ENCODE peak calls at places on chromosomes 5 and 9, in seven cellular contexts. M is psoas muscle, D is tibial nerve, T is aorta, N is IMR-90, A is cardiac muscle cell, K is fibroblast of lung. B is an unnamed sample. For H3K27me3, the result is how much of the 10 kb centered on the place peaks cover.

GRCh38 chr5:55104966-55105701 is 2.7 kb downstream of the GZMA start:
- DNase-seq in N (no peak), M (no peak), D (no peak), K (no peak), A (no peak), T (no peak), B (no peak)

GRCh38 chr9:111926421-111926875 is 29.8 kb downstream of the UGCG start:
- DNase-seq in N (peak), M (peak), A (peak), K (peak), D (no peak), T (peak), B (peak)

GRCh38 chr5:132684496-132684895 is 10.7 kb downstream of the IL4 start:
- DNase-seq in A (no peak), T (no peak), D (no peak), N (no peak), M (no peak), K (no peak), B (no peak)

GRCh38 chr9:68530618-68531017 is 10.1 kb downstream of the TMEM252 start:
- DNase-seq in M (peak), A (peak), T (peak), K (no peak), N (peak), D (no peak), B (peak)

GRCh38 chr9:6184749-6185645 is 30.6 kb upstream of the IL33 start:
- DNase-seq in K (peak), T (peak), N (peak), D (peak), A (peak), M (no peak), B (peak)

GRCh38 chr5:162429161-162429560 is 361.6 kb downstream of the GABRG2 start:
- DNase-seq in M (no peak), D (no peak), N (no peak), K (no peak), A (no peak), T (no peak), B (no peak)

GRCh38 chr9:88968799-88969198 is 22.5 kb upstream of the S1PR3 start:
- DNase-seq in N (no peak), D (no peak), A (no peak), K (no peak), M (no peak), T (no peak), B (no peak)

GRCh38 chr9:18330736-18331335 is 143.1 kb upstream of the ADAMTSL1 start:
- DNase-seq in K (no peak), D (no peak), M (no peak), A (peak), N (no peak), T (no peak), B (no peak)

GRCh38 chr5:169631360-169631759 is 5.7 kb upstream of the DOCK2 start:
- DNase-seq in T (no peak), A (peak), K (peak), N (peak), D (no peak), M (no peak), B (no peak)

GRCh38 chr9:133351908-133352634 is 4.1 kb downstream of the RPL7A start:
- DNase-seq in D (no peak), T (peak), N (peak), K (peak), M (no peak), A (peak), B (no peak)

GRCh38 chr5:150644496-150644895 is 4.0 kb downstream of the SYNPO start:
- DNase-seq in K (no peak), M (no peak), N (no peak), A (no peak), D (no peak), T (peak), B (no peak)

GRCh38 chr9:81787747-81788632 is 98.6 kb upstream of the TLE1 start:
- DNase-seq in A (peak), M (peak), K (peak), D (no peak), T (peak), N (peak), B (no peak)

GRCh38 chr9:81791076-81791475 is 101.7 kb upstream of the TLE1 start:
- DNase-seq in N (no peak), K (no peak), M (no peak), T (no peak), D (no peak), A (no peak), B (no peak)

GRCh38 chr9:81789751-81790150 is 100.4 kb upstream of the TLE1 start:
- DNase-seq in M (no peak), K (peak), N (peak), A (peak), T (no peak), D (no peak), B (no peak)
- H3K27me3 ChIP-seq in M (under half), K (under half), N (under half), A (under half), T (under half), D (under half), B (under half)

GRCh38 chr5:95730011-95730700 is 980 bp upstream of the RHOBTB3 start:
- DNase-seq in N (peak), M (no peak), A (no peak), K (peak), D (no peak), T (no peak), B (no peak)

GRCh38 chr5:95729115-95730010 is 1.8 kb upstream of the RHOBTB3 start:
- DNase-seq in A (no peak), K (no peak), N (no peak), D (no peak), M (no peak), T (no peak), B (no peak)

GRCh38 chr5:95726811-95727763 is 4.0 kb upstream of the RHOBTB3 start:
- DNase-seq in T (no peak), N (no peak), M (no peak), A (peak), K (peak), D (no peak), B (no peak)

GRCh38 chr5:95727764-95728191 is 3.4 kb upstream of the RHOBTB3 start:
- DNase-seq in K (peak), N (no peak), M (no peak), T (no peak), A (peak), D (no peak), B (no peak)

DNA sequence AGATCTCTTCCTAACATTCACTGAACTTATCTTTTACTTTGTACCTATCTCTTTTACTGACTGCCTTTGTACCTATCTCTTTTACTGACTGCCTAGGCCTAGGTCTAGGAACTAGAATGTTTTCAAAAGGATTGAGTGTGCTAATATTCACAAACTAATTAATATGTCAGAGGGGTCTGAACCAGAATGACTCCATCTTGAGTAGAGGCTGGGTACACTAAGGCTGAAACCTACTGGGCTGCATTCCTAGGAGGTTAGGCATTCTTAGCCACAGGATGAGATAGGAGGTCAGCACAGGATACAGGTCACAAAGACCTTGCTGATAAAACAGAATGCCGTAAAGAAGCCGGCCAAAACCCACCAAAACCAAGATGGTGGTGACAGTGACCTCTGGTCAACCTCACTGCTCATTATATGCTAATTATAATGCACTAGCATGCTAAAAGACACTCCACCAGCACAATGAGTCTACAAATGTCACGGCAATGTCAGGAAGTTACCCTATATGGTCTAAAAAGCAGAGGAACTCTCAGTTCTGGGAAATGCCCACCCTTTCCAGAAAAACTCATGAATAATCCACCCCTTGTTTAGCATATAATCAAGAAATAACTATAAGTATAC is 2.5 kb upstream of the RHOBTB3 start:
- DNase-seq in K (peak), M (no peak), A (peak), T (no peak), D (no peak), N (no peak), B (no peak)
- H3K27me3 ChIP-seq in K (under half), M (under half), A (under half), T (under half), D (under half), N (under half), B (under half)

GRCh38 chr5:93572101-93572772 is 8.8 kb downstream of the NR2F1-AS1 start:
- DNase-seq in D (no peak), A (peak), N (no peak), T (no peak), M (no peak), K (no peak), B (no peak)
- H3K27me3 ChIP-seq in D (under half), A (half or more), N (under half), T (under half), M (under half), K (under half), B (half or more)

GRCh38 chr9:9246726-9247125 is 1366.1 kb downstream of the PTPRD start:
- DNase-seq in D (no peak), A (no peak), M (no peak), K (no peak), T (no peak), N (no peak), B (no peak)
- H3K27me3 ChIP-seq in D (under half), A (under half), M (under half), K (under half), T (under half), N (under half), B (under half)

DNA sequence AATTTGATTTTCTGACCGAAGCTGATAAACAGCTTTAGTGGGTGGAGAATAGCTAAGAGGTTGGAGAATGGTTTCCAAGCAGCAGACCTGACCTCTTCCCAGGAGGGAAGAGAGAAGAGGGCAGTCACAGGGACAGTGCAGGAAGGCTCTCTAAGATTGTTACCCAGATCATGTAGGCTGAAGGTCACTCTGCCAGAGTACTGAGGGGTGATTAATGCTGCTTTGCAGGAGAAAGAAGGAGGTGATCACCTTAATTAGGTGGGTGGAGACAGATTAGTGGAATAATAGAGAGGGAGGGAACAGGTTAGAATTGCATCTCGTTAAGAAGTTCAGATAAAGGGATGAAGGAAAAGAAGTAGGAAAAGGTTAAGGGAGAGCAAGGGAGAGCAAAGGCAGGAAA is 440.5 kb downstream of the BRINP1 start:
- DNase-seq in D (no peak), T (no peak), K (no peak), A (no peak), N (no peak), M (no peak), B (no peak)
- H3K27me3 ChIP-seq in D (under half), T (under half), K (under half), A (under half), N (under half), M (under half), B (under half)

GRCh38 chr9:69585571-69585970 is 86.6 kb downstream of the APBA1 start:
- DNase-seq in A (no peak), M (no peak), K (peak), N (no peak), T (no peak), D (no peak), B (no peak)
- H3K27me3 ChIP-seq in A (under half), M (under half), K (under half), N (under half), T (under half), D (under half), B (under half)

GRCh38 chr9:91428431-91428830 is 4.8 kb upstream of the NFIL3 start:
- DNase-seq in K (no peak), D (no peak), A (peak), M (no peak), T (no peak), N (no peak), B (no peak)
- H3K27me3 ChIP-seq in K (under half), D (under half), A (under half), M (under half), T (under half), N (under half), B (under half)

DNA sequence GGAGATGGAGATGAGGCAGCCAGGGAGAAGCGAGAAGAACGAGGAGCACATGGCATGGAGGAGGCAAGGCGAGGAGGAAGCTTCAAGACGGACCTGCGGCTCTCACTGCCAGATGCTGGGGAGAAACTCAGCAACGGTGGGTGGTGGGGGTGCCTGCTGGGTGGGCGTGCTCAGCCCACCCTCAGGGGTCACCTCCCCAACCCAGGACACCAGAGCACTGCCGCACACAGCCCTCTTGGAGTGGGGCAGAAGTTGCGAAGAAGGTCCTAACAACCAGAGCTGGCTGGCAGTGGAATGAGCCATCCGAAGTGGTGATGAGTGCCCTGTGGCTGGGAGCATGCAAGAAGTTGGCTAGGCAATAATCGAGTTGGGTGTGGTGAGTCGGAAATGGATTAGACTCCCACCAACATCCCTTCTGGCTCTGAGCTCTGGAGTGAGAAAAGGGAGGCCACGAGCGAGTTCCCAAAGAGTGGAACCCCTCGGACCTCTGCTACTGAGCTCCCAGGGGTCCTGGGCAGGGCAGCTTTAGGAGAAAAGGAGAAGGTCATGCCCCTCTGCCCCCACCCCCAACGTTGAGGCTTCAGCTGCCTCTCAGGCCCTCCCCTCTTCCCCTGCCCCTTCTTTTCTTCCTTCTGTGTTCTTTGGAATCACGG is 212.7 kb upstream of the MVB12B start:
- DNase-seq in M (peak), N (no peak), D (no peak), K (no peak), T (no peak), A (no peak), B (no peak)
- H3K27me3 ChIP-seq in M (under half), N (under half), D (under half), K (under half), T (under half), A (under half), B (under half)

DNA sequence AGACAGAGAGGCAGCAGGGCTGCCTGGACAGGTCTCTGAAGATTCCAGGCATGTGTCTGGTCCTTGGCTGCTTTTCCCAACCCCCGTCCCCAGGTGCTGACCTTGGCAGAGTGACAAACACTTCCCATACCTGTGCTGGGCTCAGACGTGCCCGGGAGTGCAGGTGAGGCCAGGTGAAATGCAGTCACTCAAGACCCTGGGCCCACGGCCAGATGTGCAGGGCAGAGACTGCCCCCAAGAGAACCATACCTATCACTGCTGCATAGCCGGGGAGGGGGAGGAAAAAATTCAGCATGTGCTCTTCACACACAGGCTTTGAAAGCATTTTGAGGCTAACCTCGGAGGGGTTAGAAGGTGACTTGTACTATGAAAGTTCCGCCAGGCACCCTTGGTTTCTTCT is 22.6 kb downstream of the CCNJL start:
- DNase-seq in D (no peak), M (no peak), T (no peak), A (no peak), N (no peak), K (no peak), B (no peak)
- H3K27me3 ChIP-seq in D (under half), M (under half), T (under half), A (under half), N (under half), K (under half), B (under half)

DNA sequence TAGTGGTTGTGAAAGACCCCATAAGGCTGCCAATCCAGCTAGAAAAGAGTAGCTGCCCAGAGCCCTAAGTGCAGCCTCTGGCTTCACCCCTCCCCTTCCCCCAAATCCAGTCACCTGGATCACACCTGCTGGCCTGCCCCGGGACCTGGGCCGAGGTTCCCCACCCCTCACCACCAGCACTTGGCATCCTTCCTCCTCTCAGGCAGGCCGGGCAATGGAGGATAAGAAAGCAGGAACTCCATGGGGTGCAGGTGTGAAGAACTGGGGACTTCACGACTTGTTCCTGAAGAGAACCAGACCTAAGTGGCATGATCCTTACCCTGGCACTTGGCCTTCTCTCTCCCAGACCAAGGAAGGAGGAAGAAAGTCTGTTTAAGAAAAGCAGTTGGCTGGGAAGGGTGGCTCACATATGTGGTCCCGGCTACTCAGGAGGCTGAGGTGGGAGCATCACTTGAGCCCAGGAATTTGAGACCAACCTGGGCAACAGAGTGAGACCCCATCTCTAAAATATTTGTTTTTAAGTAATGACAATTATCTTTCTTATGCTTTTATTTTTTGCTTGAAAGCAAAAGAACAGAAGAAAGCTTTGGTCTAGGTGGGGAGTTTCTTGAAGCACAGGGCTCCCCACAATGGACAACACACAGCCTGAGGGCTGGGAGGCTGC is 131.1 kb downstream of the PAX5 start:
- DNase-seq in M (no peak), D (no peak), T (no peak), N (no peak), K (no peak), A (no peak), B (no peak)
- H3K27me3 ChIP-seq in M (under half), D (under half), T (under half), N (under half), K (under half), A (half or more), B (under half)